ENCODE peak calls at places on chromosomes 13 and 19, in six cellular contexts. B, D, T, R, H and K are unnamed samples.

GRCh38 chr19:41025411-41025810 is 34.3 kb downstream of the CYP2B6 start:
- DNase-seq in H (no peak), B (no peak), R (no peak), D (no peak), T (no peak), K (no peak)

GRCh38 chr19:16532440-16533273 is 9.6 kb downstream of the CHERP start:
- DNase-seq in R (no peak), D (no peak), H (no peak), T (no peak), B (no peak), K (no peak)

GRCh38 chr19:6020166-6020967 is 42.4 kb upstream of the RANBP3 start:
- DNase-seq in R (peak), D (no peak), H (no peak), T (no peak), B (no peak), K (peak)

GRCh38 chr19:5897189-5897969 is 6.2 kb downstream of the NDUFA11 start:
- DNase-seq in T (no peak), B (no peak), H (no peak), R (no peak), D (no peak), K (no peak)

GRCh38 chr13:98147521-98147920 is 4.6 kb downstream of the FARP1 start:
- DNase-seq in H (no peak), D (no peak), B (no peak), T (no peak), R (no peak), K (no peak)

GRCh38 chr13:80783926-80784325 is 443.0 kb upstream of the SPRY2 start:
- DNase-seq in H (no peak), T (no peak), B (no peak), R (no peak), D (no peak), K (no peak)

GRCh38 chr13:81916471-81916870 is 1575.5 kb upstream of the SPRY2 start:
- DNase-seq in B (no peak), R (peak), T (no peak), D (no peak), H (no peak), K (no peak)

GRCh38 chr13:102873653-102874052 is 27.8 kb downstream of the ERCC5 start:
- DNase-seq in R (peak), H (no peak), T (no peak), B (no peak), D (no peak), K (no peak)

GRCh38 chr19:51257471-51257870 is 6.6 kb downstream of the SIGLECL1 start:
- DNase-seq in T (no peak), H (no peak), B (no peak), D (no peak), R (no peak), K (no peak)